ENCODE peak calls at places on chromosomes 11 and 22, in nine cellular contexts. A is astrocyte of the spinal cord, O is hepatocyte, R is IMR-90, Q is breast epithelium, Y is right lobe of liver, P is HFF-Myc, E is activated B cell treated with CpG ODN at 0.5 μM for 24 hours, W is fibroblast of villous mesenchyme. U is an unnamed sample.

GRCh38 chr22:23253475-23254055 is 73.3 kb downstream of the BCR start:
- DNase-seq in Y (no peak), Q (no peak), A (no peak), E (no peak), O (no peak), W (no peak), P (no peak), R (no peak), U (no peak)

GRCh38 chr11:75482931-75483469 is 42.7 kb downstream of the GDPD5 start:
- DNase-seq in E (no peak), Y (peak), A (no peak), O (no peak), P (no peak), R (no peak), W (no peak), Q (no peak), U (no peak)

GRCh38 chr11:33936745-33937612 is 45.1 kb upstream of the LMO2 start:
- DNase-seq in E (no peak), Q (no peak), Y (no peak), A (peak), W (peak), O (peak), R (peak), P (no peak), U (no peak)

GRCh38 chr11:78667462-78667861 is 92.8 kb upstream of the NARS2 start:
- DNase-seq in P (no peak), Y (no peak), R (no peak), O (no peak), E (no peak), A (no peak), Q (no peak), W (no peak), U (no peak)

GRCh38 chr11:123641495-123641840 is 13.0 kb downstream of the SCN3B start:
- DNase-seq in O (no peak), W (no peak), P (no peak), Y (no peak), Q (no peak), A (no peak), E (no peak), R (no peak), U (no peak)

GRCh38 chr22:43136255-43136654 is 6.9 kb downstream of the MCAT start:
- DNase-seq in Q (no peak), E (peak), Y (no peak), O (peak), R (peak), A (peak), W (peak), P (no peak), U (no peak)

GRCh38 chr22:49119551-49119952 is 708.1 kb downstream of the BRD1 start:
- DNase-seq in Q (no peak), A (no peak), W (peak), R (no peak), E (no peak), O (peak), Y (peak), P (no peak), U (no peak)

GRCh38 chr11:47408598-47409439 is 429 bp downstream of the SLC39A13 start:
- DNase-seq in Q (peak), Y (no peak), W (peak), O (peak), E (no peak), P (peak), R (peak), A (peak), U (peak)

GRCh38 chr11:96063053-96063452 is 139.1 kb upstream of the MTMR2 start:
- DNase-seq in P (no peak), W (no peak), E (no peak), R (no peak), Y (no peak), O (no peak), Q (no peak), A (no peak), U (no peak)

GRCh38 chr22:45709004-45709739 is 37.5 kb downstream of the ATXN10 start:
- DNase-seq in O (no peak), R (peak), Y (no peak), E (no peak), A (peak), P (peak), W (peak), Q (no peak), U (no peak)

GRCh38 chr11:34105957-34106504 is 602 bp downstream of the NAT10 start:
- DNase-seq in O (no peak), W (peak), Y (no peak), E (no peak), P (no peak), A (peak), R (peak), Q (no peak), U (no peak)

GRCh38 chr11:98227266-98227665 is 793.5 kb upstream of the CNTN5 start:
- DNase-seq in P (no peak), A (no peak), Q (no peak), O (no peak), E (no peak), W (no peak), Y (no peak), R (no peak), U (no peak)

GRCh38 chr22:44664149-44664548 is 37.9 kb upstream of the PRR5 start:
- DNase-seq in E (no peak), W (peak), R (peak), A (peak), O (peak), Q (no peak), P (no peak), Y (peak), U (no peak)

GRCh38 chr11:46393231-46393616 is 1.6 kb upstream of the CHRM4 start:
- DNase-seq in W (no peak), Y (no peak), R (no peak), A (no peak), E (no peak), Q (no peak), P (no peak), O (no peak), U (no peak)

GRCh38 chr22:38172016-38172431 is 9.6 kb downstream of the PLA2G6 start:
- DNase-seq in A (no peak), R (peak), Q (no peak), Y (peak), W (no peak), O (no peak), P (no peak), E (no peak), U (no peak)

GRCh38 chr11:103317118-103317517 is 207.9 kb downstream of the DYNC2H1 start:
- DNase-seq in P (no peak), Y (no peak), R (peak), E (no peak), A (no peak), Q (no peak), O (no peak), W (no peak), U (no peak)

GRCh38 chr11:116458546-116458945 is 314.2 kb downstream of the BUD13 start:
- DNase-seq in R (no peak), Y (no peak), W (no peak), O (no peak), A (no peak), Q (no peak), E (no peak), P (no peak), U (no peak)

GRCh38 chr11:36098976-36099375 is 155.1 kb downstream of the LDLRAD3 start:
- DNase-seq in R (no peak), W (no peak), A (no peak), P (no peak), E (no peak), Y (no peak), Q (no peak), O (no peak), U (no peak)

GRCh38 chr11:64021742-64022067 is 14.0 kb upstream of the FLRT1 start:
- DNase-seq in Y (no peak), Q (no peak), O (peak), A (no peak), R (no peak), W (no peak), E (no peak), P (no peak), U (no peak)

GRCh38 chr22:39984006-39984405 is 10.7 kb upstream of the FAM83F start:
- DNase-seq in E (no peak), R (peak), Y (no peak), W (peak), Q (no peak), O (no peak), P (no peak), A (no peak), U (no peak)

GRCh38 chr11:57094206-57094940 is 87.4 kb upstream of the LRRC55 start:
- DNase-seq in R (peak), E (no peak), Q (no peak), W (peak), Y (no peak), O (peak), P (no peak), A (no peak), U (no peak)

GRCh38 chr22:19530751-19531150 is 6.5 kb upstream of the CLDN5 start:
- DNase-seq in O (no peak), Y (no peak), R (no peak), Q (no peak), W (no peak), P (no peak), E (no peak), A (no peak), U (no peak)

GRCh38 chr11:47946682-47947575 is 33.4 kb upstream of the PTPRJ start:
- DNase-seq in Q (peak), O (peak), R (peak), Y (peak), P (peak), E (no peak), A (peak), W (peak), U (peak)

GRCh38 chr11:8292351-8292750 is 28.7 kb upstream of the LMO1 start:
- DNase-seq in W (no peak), P (no peak), Q (no peak), O (no peak), R (no peak), E (no peak), A (no peak), Y (no peak), U (no peak)

GRCh38 chr11:6219359-6219758 is 14.0 kb downstream of the C11orf42 start:
- DNase-seq in Y (no peak), P (peak), E (no peak), O (peak), R (peak), W (peak), Q (no peak), A (peak), U (no peak)

GRCh38 chr11:13667245-13667644 is 1.2 kb upstream of the FAR1 start:
- DNase-seq in W (no peak), Q (no peak), A (peak), P (no peak), R (peak), Y (no peak), O (no peak), E (no peak), U (no peak)

GRCh38 chr22:48806227-48806781 is 1021.4 kb downstream of the BRD1 start:
- DNase-seq in Q (no peak), R (no peak), E (no peak), A (no peak), O (no peak), P (no peak), Y (no peak), W (no peak), U (no peak)

GRCh38 chr11:118438314-118438931 is 2.1 kb downstream of the KMT2A start:
- DNase-seq in Y (no peak), W (peak), P (no peak), E (peak), A (peak), Q (no peak), R (peak), O (peak), U (no peak)

GRCh38 chr11:86743223-86744118 is 56.9 kb upstream of the PRSS23 start:
- DNase-seq in P (peak), W (peak), R (peak), Q (no peak), Y (no peak), E (no peak), O (peak), A (peak), U (peak)

GRCh38 chr11:68803766-68804165 is 38.0 kb downstream of the CPT1A start:
- DNase-seq in A (no peak), O (no peak), Q (no peak), P (no peak), R (no peak), W (no peak), Y (no peak), E (no peak), U (no peak)

GRCh38 chr11:19311306-19312030 is 70.7 kb upstream of the E2F8 start:
- DNase-seq in R (peak), O (peak), Q (no peak), Y (peak), E (no peak), P (peak), A (peak), W (peak), U (no peak)
- TF ChIP-seq CTCF in R (peak), O (peak), Q (peak), Y (peak), E (no peak), P (peak), A (peak), W (peak), U (peak)

GRCh38 chr11:2074266-2074825 is 64.8 kb downstream of the IGF2 start:
- DNase-seq in Y (no peak), W (no peak), A (no peak), P (no peak), E (no peak), Q (peak), O (no peak), R (no peak), U (no peak)
- TF ChIP-seq CTCF in Y (peak), W (peak), A (peak), P (peak), E (no peak), Q (no peak), O (peak), R (no peak), U (no peak)

DNA sequence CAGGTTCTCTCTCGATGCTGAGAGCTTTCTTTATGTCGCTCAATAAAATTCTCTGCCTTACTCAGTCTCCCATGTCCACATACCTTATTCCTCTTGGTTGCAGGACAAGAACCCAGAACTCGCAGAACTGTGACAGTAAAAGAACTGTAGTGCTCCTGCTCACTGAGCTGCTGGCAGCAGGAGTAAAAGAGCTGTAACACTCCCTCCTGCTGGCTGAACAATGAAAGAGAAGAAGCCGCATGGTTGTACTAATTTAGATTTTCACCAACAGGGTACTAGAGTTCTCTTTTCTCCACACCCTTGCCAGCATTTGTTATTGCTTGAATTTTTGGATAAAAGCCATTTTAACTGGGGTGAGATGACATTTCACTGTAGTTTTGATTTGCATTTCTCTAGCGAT is 433.2 kb downstream of the GUCY1A2 start:
- DNase-seq in A (peak), Y (no peak), R (peak), P (peak), O (peak), Q (no peak), E (no peak), W (peak), U (no peak)
- TF ChIP-seq CTCF in A (peak), Y (no peak), R (peak), P (no peak), O (peak), Q (no peak), E (no peak), W (peak), U (peak)

DNA sequence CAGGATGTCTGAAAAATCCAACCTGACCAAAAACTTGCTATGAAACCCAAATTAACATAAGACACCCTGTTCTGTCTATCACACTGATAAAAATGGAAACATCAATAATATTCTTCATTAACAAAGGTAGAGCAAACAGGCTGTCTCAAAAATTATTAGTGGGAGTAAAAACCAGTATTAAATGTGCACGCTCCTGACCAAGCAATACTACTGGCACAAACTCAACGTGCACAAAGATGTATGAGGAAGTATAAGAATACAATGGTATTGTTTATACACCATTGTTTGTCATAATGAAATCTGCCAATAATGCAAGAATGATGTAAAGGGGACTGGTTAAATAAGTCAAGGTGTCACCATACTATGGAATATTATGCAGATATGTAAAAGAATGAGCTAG is 288.5 kb downstream of the MN1 start:
- DNase-seq in E (no peak), Q (no peak), O (no peak), A (no peak), R (no peak), P (no peak), Y (no peak), W (no peak), U (no peak)
- TF ChIP-seq CTCF in E (no peak), Q (no peak), O (no peak), A (no peak), R (no peak), P (no peak), Y (no peak), W (no peak), U (no peak)

GRCh38 chr11:134101292-134101691 is 32.4 kb downstream of the JAM3 start:
- DNase-seq in P (no peak), Q (no peak), R (peak), W (peak), E (no peak), Y (no peak), A (peak), O (no peak), U (no peak)

GRCh38 chr11:134097146-134097545 is 28.3 kb downstream of the JAM3 start:
- DNase-seq in W (no peak), A (no peak), E (no peak), O (no peak), P (no peak), Q (no peak), R (no peak), Y (no peak), U (no peak)

GRCh38 chr11:134100171-134100570 is 31.3 kb downstream of the JAM3 start:
- DNase-seq in R (no peak), A (no peak), O (no peak), P (no peak), Q (no peak), Y (no peak), W (no peak), E (no peak), U (no peak)

GRCh38 chr11:134098566-134099184 is 29.8 kb downstream of the JAM3 start:
- DNase-seq in A (no peak), O (peak), Q (no peak), E (no peak), P (no peak), W (no peak), Y (no peak), R (no peak), U (no peak)
- TF ChIP-seq CTCF in A (peak), O (peak), Q (no peak), E (no peak), P (peak), W (peak), Y (peak), R (no peak), U (peak)

GRCh38 chr22:29625090-29625825 is 21.8 kb downstream of the NF2 start:
- DNase-seq in Q (no peak), Y (no peak), A (peak), R (peak), W (peak), P (peak), O (peak), E (no peak), U (no peak)
- TF ChIP-seq CTCF in Q (peak), Y (peak), A (peak), R (peak), W (peak), P (peak), O (peak), E (peak), U (peak)

DNA sequence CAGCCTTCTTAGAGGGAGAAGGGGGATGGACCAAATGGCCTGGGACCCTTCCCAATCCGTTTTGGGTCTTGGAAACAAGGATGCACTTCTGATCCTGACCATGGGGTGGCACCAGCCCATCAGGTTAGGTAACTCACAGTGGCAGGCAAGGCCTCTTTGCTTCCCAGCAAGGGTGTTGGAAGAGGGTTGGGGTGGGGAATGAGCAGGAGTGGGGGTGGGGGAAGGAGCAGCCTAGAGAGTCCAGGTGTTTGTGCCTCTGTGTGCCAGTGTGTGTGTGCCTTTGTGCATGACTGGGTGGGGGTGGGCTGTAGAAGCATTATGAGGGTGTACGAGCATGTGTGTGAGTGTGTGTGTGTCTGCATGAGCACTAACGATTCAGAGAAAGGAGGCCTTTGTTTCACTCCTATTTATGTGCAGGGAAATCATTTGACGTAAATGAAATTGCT is 213.1 kb downstream of the INSC start:
- DNase-seq in Q (peak), Y (peak), P (no peak), A (peak), E (no peak), R (peak), W (peak), O (peak), U (no peak)
- TF ChIP-seq CTCF in Q (peak), Y (peak), P (no peak), A (peak), E (no peak), R (peak), W (peak), O (peak), U (peak)

DNA sequence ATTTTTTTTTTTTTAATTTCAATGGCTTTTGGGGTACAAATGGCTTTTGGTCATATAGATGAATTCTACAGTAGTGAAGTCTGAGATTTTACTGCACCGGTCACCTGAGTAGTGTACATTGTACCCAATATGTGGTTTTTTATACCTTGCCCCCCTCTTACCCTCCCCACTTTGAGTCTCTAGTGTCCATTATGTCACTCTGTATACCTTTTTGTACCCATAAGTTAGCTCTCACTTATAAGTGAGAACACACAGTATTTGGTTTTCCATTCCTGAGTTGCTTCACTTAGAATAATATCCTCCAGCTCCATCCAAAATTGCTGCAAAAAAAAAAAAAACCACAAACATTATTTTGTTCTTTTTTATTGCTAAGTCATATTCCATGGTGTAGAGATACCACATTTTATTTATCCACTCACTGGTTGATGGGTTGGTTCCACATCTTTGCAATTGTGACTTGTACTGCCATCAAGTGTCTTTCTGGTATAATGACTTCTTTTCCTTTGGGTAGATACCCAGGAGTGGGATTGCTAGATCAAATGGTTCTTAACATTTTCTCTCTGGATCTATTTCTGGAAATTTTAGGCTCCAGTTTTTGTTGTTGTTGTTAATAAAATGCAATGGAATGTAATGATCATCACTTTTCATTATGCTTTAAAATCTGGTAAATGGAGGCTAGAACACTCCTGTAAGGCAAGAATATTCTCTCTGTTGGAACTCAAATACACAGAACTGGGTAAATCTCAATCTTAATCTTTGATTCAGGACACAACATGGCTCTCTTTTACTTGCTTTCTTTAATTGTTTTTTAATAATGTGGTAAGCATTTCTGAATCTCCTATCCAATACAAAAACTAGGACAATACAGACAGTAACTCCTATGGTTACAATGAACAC is 10.3 kb downstream of the NEAT1 start:
- DNase-seq in O (no peak), E (no peak), W (peak), P (no peak), Y (no peak), A (peak), Q (no peak), R (peak), U (no peak)
- TF ChIP-seq CTCF in O (peak), E (no peak), W (peak), P (no peak), Y (peak), A (no peak), Q (no peak), R (peak), U (peak)

DNA sequence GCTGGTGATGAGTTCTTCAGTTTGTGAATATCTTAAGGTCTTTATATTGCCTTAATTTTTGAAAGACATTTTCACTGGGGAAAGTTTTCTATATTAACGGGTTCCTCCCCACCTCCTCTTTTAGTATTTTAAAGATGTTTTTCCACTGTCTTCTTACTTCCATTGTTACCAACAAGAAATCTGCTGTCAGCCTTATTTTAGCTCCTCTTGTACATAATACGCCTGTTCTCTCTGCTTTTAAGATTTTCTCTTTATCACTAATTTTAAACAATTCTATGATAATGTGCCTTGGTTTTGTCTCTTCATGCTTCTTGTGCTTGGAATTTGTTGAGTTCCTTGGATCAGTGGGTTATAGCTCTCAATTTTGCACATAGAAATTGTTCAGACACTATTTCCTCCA is 280.4 kb downstream of the DCDC1 start:
- DNase-seq in W (no peak), R (no peak), P (no peak), Y (no peak), A (no peak), O (no peak), Q (no peak), E (no peak), U (no peak)
- TF ChIP-seq CTCF in W (no peak), R (no peak), P (no peak), Y (no peak), A (no peak), O (no peak), Q (no peak), E (no peak), U (no peak)